ENCODE peak calls at places on chromosome 13, in ten cellular contexts. H is AG04450, Z is fibroblast of mammary gland, C is Panc1, R is GM23338, Q is GM23248, J is HFF-Myc, E is psoas muscle, V is pancreas, S is testis. G is an unnamed sample.
A peak's percentile ranks its signal among the peaks of the same experiment; 100 is the strongest.

GRCh38 chr13:91302070-91302469 is 45.4 kb upstream of the MIR17HG start:
- DNase-seq in H (no peak), E (no peak), Z (no peak), S (no peak), J (no peak), Q (no peak), C (no peak), V (no peak), R (no peak), G (no peak)

GRCh38 chr13:50452761-50453160 is 390.7 kb downstream of the DLEU7 start:
- DNase-seq in J (no peak), H (no peak), E (no peak), Q (no peak), C (no peak), Z (no peak), R (no peak), V (no peak), S (no peak), G (no peak)

GRCh38 chr13:95267662-95268369 is 33.4 kb downstream of the ABCC4 start:
- DNase-seq in Q (peak; percentile 68), C (no peak), E (no peak), H (peak; percentile 94), Z (peak; percentile 93), J (peak; percentile 78), S (no peak), R (no peak), V (no peak), G (peak; percentile 68)

GRCh38 chr13:113565526-113566226 is 18.9 kb upstream of the TFDP1 start:
- DNase-seq in R (no peak), Z (no peak), J (no peak), E (no peak), Q (no peak), V (no peak), S (peak; percentile 8), H (no peak), C (no peak), G (no peak)

GRCh38 chr13:94947965-94948371 is 235.6 kb upstream of the SOX21 start:
- DNase-seq in E (no peak), Q (no peak), S (no peak), J (no peak), C (no peak), V (no peak), H (no peak), R (peak; percentile 50), Z (no peak), G (no peak)

GRCh38 chr13:65149687-65150086 is 2080.4 kb downstream of the PCDH9 start:
- DNase-seq in H (no peak), J (no peak), R (peak; percentile 2), Z (no peak), S (peak; percentile 23), E (no peak), C (no peak), Q (no peak), V (peak; percentile 48), G (no peak)

GRCh38 chr13:99356216-99357089 is 49.3 kb upstream of the GPR183 start:
- DNase-seq in H (peak; percentile 39), C (no peak), S (peak; percentile 26), Z (peak; percentile 89), R (no peak), Q (peak; percentile 17), J (no peak), E (no peak), V (no peak), G (no peak)

GRCh38 chr13:48533986-48534600 is 1.2 kb upstream of the RCBTB2 start:
- DNase-seq in Q (no peak), E (no peak), J (no peak), C (no peak), S (no peak), R (no peak), Z (no peak), H (no peak), V (no peak), G (peak; percentile 43)

GRCh38 chr13:44373601-44374347 is at the start of gene SERP2:
- DNase-seq in E (peak; percentile 33), R (peak; percentile 84), J (no peak), C (no peak), S (peak; percentile 48), Q (peak; percentile 43), Z (peak; percentile 32), H (no peak), V (peak; percentile 72), G (no peak)

GRCh38 chr13:40963927-40964326 is 55.2 kb downstream of the ELF1 start:
- DNase-seq in C (no peak), V (no peak), S (no peak), Z (peak; percentile 63), Q (peak; percentile 57), H (no peak), R (no peak), J (no peak), E (no peak), G (no peak)

GRCh38 chr13:43911283-43911682 is 31.6 kb downstream of the LACC1 start:
- DNase-seq in V (no peak), H (no peak), Z (no peak), R (no peak), C (no peak), J (no peak), S (no peak), E (no peak), Q (no peak), G (no peak)

GRCh38 chr13:90766503-90766902 is 581.0 kb upstream of the MIR17HG start:
- DNase-seq in Q (no peak), E (no peak), J (no peak), R (no peak), H (no peak), Z (no peak), S (no peak), V (no peak), C (no peak), G (no peak)

GRCh38 chr13:99433543-99434075 is 67.7 kb upstream of the TM9SF2 start:
- DNase-seq in C (no peak), E (no peak), S (no peak), H (no peak), Z (no peak), R (no peak), J (no peak), V (no peak), Q (no peak), G (no peak)

GRCh38 chr13:92355213-92355612 is 871.4 kb upstream of the GPC6 start:
- DNase-seq in V (no peak), E (no peak), S (peak; percentile 24), Z (peak; percentile 30), H (no peak), Q (no peak), C (no peak), J (no peak), R (peak; percentile 66), G (no peak)

GRCh38 chr13:32142956-32143375 is 111.4 kb downstream of the FRY start:
- DNase-seq in R (peak; percentile 82), E (no peak), H (peak; percentile 36), J (peak; percentile 70), Q (peak; percentile 23), V (no peak), S (no peak), Z (peak; percentile 38), C (no peak), G (peak; percentile 96)

GRCh38 chr13:75481176-75482069 is 546 bp downstream of the TBC1D4 start:
- DNase-seq in S (peak; percentile 34), H (no peak), Z (no peak), V (peak; percentile 83), Q (peak; percentile 70), E (peak; percentile 45), J (no peak), C (no peak), R (peak; percentile 68), G (no peak)

GRCh38 chr13:72507394-72508199 is 219.8 kb downstream of the MZT1 start:
- DNase-seq in S (no peak), R (no peak), Q (no peak), E (no peak), J (no peak), C (no peak), H (no peak), Z (no peak), V (no peak), G (no peak)
- H3K4me3 ChIP-seq in S (peak overlapping the region; percentile 13), R (no peak overlapping the region), Q (no peak overlapping the region), E (peak overlapping the region; percentile 29), J (no peak overlapping the region), C (no peak overlapping the region), H (no peak overlapping the region), Z (no peak overlapping the region), V (no peak overlapping the region), G (peak overlapping the region; percentile 29)

GRCh38 chr13:46676378-46676725 is 120.6 kb downstream of the ESD start:
- DNase-seq in R (no peak), C (no peak), H (no peak), S (no peak), E (no peak), V (no peak), Q (no peak), Z (no peak), J (no peak), G (no peak)

GRCh38 chr13:46675016-46675415 is 121.9 kb downstream of the ESD start:
- DNase-seq in Z (peak; percentile 54), C (no peak), E (no peak), R (no peak), H (no peak), J (no peak), V (no peak), Q (no peak), S (no peak), G (no peak)

GRCh38 chr13:46668906-46669525 is 116.0 kb downstream of the LRCH1 start:
- DNase-seq in V (no peak), J (no peak), Q (no peak), S (no peak), C (no peak), H (no peak), R (no peak), E (no peak), Z (no peak), G (no peak)

GRCh38 chr13:46668302-46668720 is 115.3 kb downstream of the LRCH1 start:
- DNase-seq in Z (peak; percentile 91), H (peak; percentile 76), C (no peak), E (peak; percentile 29), V (no peak), R (no peak), J (peak; percentile 68), S (peak; percentile 34), Q (peak; percentile 91), G (no peak)

GRCh38 chr13:46672338-46673090 is 119.5 kb downstream of the LRCH1 start:
- DNase-seq in H (no peak), J (no peak), C (no peak), R (no peak), V (no peak), Z (no peak), S (no peak), Q (no peak), E (no peak), G (no peak)
- H3K4me3 ChIP-seq in H (no peak overlapping the region), J (no peak overlapping the region), C (no peak overlapping the region), R (no peak overlapping the region), V (no peak overlapping the region), Z (no peak overlapping the region), S (no peak overlapping the region), Q (no peak overlapping the region), E (no peak overlapping the region), G (no peak overlapping the region)

GRCh38 chr13:45846681-45847080 is 4.9 kb downstream of the SIAH3 start:
- DNase-seq in V (no peak), Z (no peak), Q (no peak), E (no peak), C (no peak), J (no peak), S (no peak), R (no peak), H (no peak), G (no peak)
- H3K4me3 ChIP-seq in V (no peak overlapping the region), Z (no peak overlapping the region), Q (no peak overlapping the region), E (no peak overlapping the region), C (no peak overlapping the region), J (no peak overlapping the region), S (no peak overlapping the region), R (no peak overlapping the region), H (no peak overlapping the region), G (no peak overlapping the region)

GRCh38 chr13:35190241-35190640 is 248.2 kb downstream of the NBEA start:
- DNase-seq in J (peak; percentile 80), R (no peak), V (no peak), Q (no peak), E (no peak), C (no peak), S (no peak), Z (peak; percentile 30), H (no peak), G (no peak)

GRCh38 chr13:35191883-35192282 is 249.8 kb downstream of the NBEA start:
- DNase-seq in H (no peak), S (no peak), Z (peak; percentile 15), J (peak; percentile 72), Q (no peak), R (no peak), C (no peak), E (no peak), V (no peak), G (no peak)
- H3K4me3 ChIP-seq in H (no peak overlapping the region), S (no peak overlapping the region), Z (no peak overlapping the region), J (no peak overlapping the region), Q (no peak overlapping the region), R (no peak overlapping the region), C (no peak overlapping the region), E (no peak overlapping the region), V (no peak overlapping the region), G (no peak overlapping the region)